ENCODE peak calls at places on chromosomes 4 and X, in seven cellular contexts. One of them, this sample, is unnamed.

GRCh38 chr4:15912961-15913630 is 25.4 kb downstream of the FGFBP1 start:
- DNase-seq in mesenchymal stem cell: peak; percentile 22
- DNase-seq in cardiac muscle cell: peak; percentile 65
- DNase-seq in effector memory CD4-positive, alpha-beta T cell: no peak
- DNase-seq in sigmoid colon: no peak
- DNase-seq in neural progenitor cell: no peak
- DNase-seq in right lobe of liver: no peak
- DNase-seq in this sample: no peak

GRCh38 chr4:121070696-121071639 is 1.4 kb downstream of the NDNF start:
- DNase-seq in mesenchymal stem cell: peak; percentile 66
- DNase-seq in effector memory CD4-positive, alpha-beta T cell: no peak
- DNase-seq in cardiac muscle cell: peak; percentile 44
- DNase-seq in neural progenitor cell: peak; percentile 79
- DNase-seq in sigmoid colon: peak; percentile 78
- DNase-seq in right lobe of liver: peak; percentile 29
- DNase-seq in this sample: peak; percentile 60

GRCh38 chrX:66489339-66489738 is 149.5 kb downstream of the EDA2R start:
- DNase-seq in right lobe of liver: no peak
- DNase-seq in mesenchymal stem cell: no peak
- DNase-seq in effector memory CD4-positive, alpha-beta T cell: no peak
- DNase-seq in cardiac muscle cell: no peak
- DNase-seq in neural progenitor cell: no peak
- DNase-seq in sigmoid colon: no peak
- DNase-seq in this sample: no peak

GRCh38 chr4:59060002-59060846 is 1950.0 kb upstream of the IGFBP7 start:
- DNase-seq in effector memory CD4-positive, alpha-beta T cell: no peak
- DNase-seq in right lobe of liver: no peak
- DNase-seq in mesenchymal stem cell: no peak
- DNase-seq in sigmoid colon: peak; percentile 48
- DNase-seq in neural progenitor cell: no peak
- DNase-seq in cardiac muscle cell: no peak
- DNase-seq in this sample: no peak

GRCh38 chr4:112448211-112448745 is 67.7 kb downstream of the NEUROG2 start:
- DNase-seq in mesenchymal stem cell: no peak
- DNase-seq in neural progenitor cell: peak; percentile 47
- DNase-seq in cardiac muscle cell: no peak
- DNase-seq in effector memory CD4-positive, alpha-beta T cell: no peak
- DNase-seq in right lobe of liver: no peak
- DNase-seq in sigmoid colon: no peak
- DNase-seq in this sample: no peak

GRCh38 chr4:40662962-40663604 is 33.4 kb upstream of the RBM47 start:
- DNase-seq in neural progenitor cell: no peak
- DNase-seq in sigmoid colon: no peak
- DNase-seq in mesenchymal stem cell: peak; percentile 71
- DNase-seq in cardiac muscle cell: peak; percentile 41
- DNase-seq in effector memory CD4-positive, alpha-beta T cell: no peak
- DNase-seq in right lobe of liver: peak; percentile 35
- DNase-seq in this sample: no peak

GRCh38 chr4:109233585-109233984 is 68.9 kb downstream of the COL25A1 start:
- DNase-seq in cardiac muscle cell: no peak
- DNase-seq in effector memory CD4-positive, alpha-beta T cell: no peak
- DNase-seq in right lobe of liver: no peak
- DNase-seq in neural progenitor cell: no peak
- DNase-seq in sigmoid colon: no peak
- DNase-seq in mesenchymal stem cell: peak; percentile 8
- DNase-seq in this sample: no peak

GRCh38 chr4:9781343-9782135 is at the start of gene DRD5:
- DNase-seq in sigmoid colon: no peak
- DNase-seq in mesenchymal stem cell: no peak
- DNase-seq in effector memory CD4-positive, alpha-beta T cell: no peak
- DNase-seq in neural progenitor cell: peak; percentile 70
- DNase-seq in right lobe of liver: no peak
- DNase-seq in cardiac muscle cell: no peak
- DNase-seq in this sample: no peak

GRCh38 chr4:94472056-94472826 is 20.5 kb downstream of the PDLIM5 start:
- DNase-seq in mesenchymal stem cell: peak; percentile 67
- DNase-seq in effector memory CD4-positive, alpha-beta T cell: no peak
- DNase-seq in sigmoid colon: no peak
- DNase-seq in right lobe of liver: no peak
- DNase-seq in neural progenitor cell: no peak
- DNase-seq in cardiac muscle cell: peak; percentile 74
- DNase-seq in this sample: no peak

GRCh38 chr4:179625391-179625790 is 2183.2 kb upstream of the AGA start:
- DNase-seq in sigmoid colon: no peak
- DNase-seq in neural progenitor cell: peak; percentile 18
- DNase-seq in mesenchymal stem cell: peak; percentile 85
- DNase-seq in cardiac muscle cell: no peak
- DNase-seq in right lobe of liver: no peak
- DNase-seq in effector memory CD4-positive, alpha-beta T cell: no peak
- DNase-seq in this sample: no peak

GRCh38 chrX:55815546-55815945 is 98.0 kb downstream of the RRAGB start:
- DNase-seq in mesenchymal stem cell: no peak
- DNase-seq in neural progenitor cell: no peak
- DNase-seq in cardiac muscle cell: no peak
- DNase-seq in sigmoid colon: no peak
- DNase-seq in right lobe of liver: no peak
- DNase-seq in effector memory CD4-positive, alpha-beta T cell: no peak
- DNase-seq in this sample: no peak

GRCh38 chr4:102404551-102404969 is 59.3 kb upstream of the SLC39A8 start:
- DNase-seq in right lobe of liver: no peak
- DNase-seq in sigmoid colon: no peak
- DNase-seq in cardiac muscle cell: peak; percentile 46
- DNase-seq in effector memory CD4-positive, alpha-beta T cell: no peak
- DNase-seq in mesenchymal stem cell: peak; percentile 28
- DNase-seq in neural progenitor cell: peak; percentile 11
- DNase-seq in this sample: no peak

GRCh38 chr4:56505269-56506109 is at the start of gene ARL9:
- DNase-seq in mesenchymal stem cell: peak; percentile 70
- DNase-seq in sigmoid colon: peak; percentile 78
- DNase-seq in cardiac muscle cell: peak; percentile 75
- DNase-seq in right lobe of liver: peak; percentile 59
- DNase-seq in neural progenitor cell: peak; percentile 80
- DNase-seq in effector memory CD4-positive, alpha-beta T cell: peak; percentile 45
- DNase-seq in this sample: peak; percentile 70

GRCh38 chr4:108244576-108244975 is 75.8 kb upstream of the LEF1 start:
- DNase-seq in effector memory CD4-positive, alpha-beta T cell: no peak
- DNase-seq in cardiac muscle cell: no peak
- DNase-seq in sigmoid colon: no peak
- DNase-seq in right lobe of liver: no peak
- DNase-seq in neural progenitor cell: no peak
- DNase-seq in mesenchymal stem cell: no peak
- DNase-seq in this sample: no peak

GRCh38 chrX:154739952-154740351 is 10.9 kb downstream of the GAB3 start:
- DNase-seq in mesenchymal stem cell: no peak
- DNase-seq in sigmoid colon: no peak
- DNase-seq in neural progenitor cell: no peak
- DNase-seq in cardiac muscle cell: no peak
- DNase-seq in right lobe of liver: no peak
- DNase-seq in effector memory CD4-positive, alpha-beta T cell: no peak
- DNase-seq in this sample: no peak

GRCh38 chr4:168796362-168797106 is 213.5 kb downstream of the CBR4 start:
- DNase-seq in mesenchymal stem cell: peak; percentile 81
- DNase-seq in sigmoid colon: no peak
- DNase-seq in cardiac muscle cell: peak; percentile 76
- DNase-seq in right lobe of liver: peak; percentile 46
- DNase-seq in effector memory CD4-positive, alpha-beta T cell: no peak
- DNase-seq in neural progenitor cell: no peak
- DNase-seq in this sample: no peak

GRCh38 chr4:89757154-89757723 is 79.7 kb downstream of the SNCA start:
- DNase-seq in sigmoid colon: no peak
- DNase-seq in effector memory CD4-positive, alpha-beta T cell: no peak
- DNase-seq in right lobe of liver: no peak
- DNase-seq in mesenchymal stem cell: no peak
- DNase-seq in cardiac muscle cell: no peak
- DNase-seq in neural progenitor cell: no peak
- DNase-seq in this sample: no peak

GRCh38 chrX:70452143-70452733 is 7.6 kb downstream of the DLG3 start:
- DNase-seq in cardiac muscle cell: peak; percentile 58
- DNase-seq in sigmoid colon: peak; percentile 79
- DNase-seq in right lobe of liver: peak; percentile 37
- DNase-seq in neural progenitor cell: peak; percentile 59
- DNase-seq in effector memory CD4-positive, alpha-beta T cell: peak; percentile 27
- DNase-seq in mesenchymal stem cell: peak; percentile 46
- DNase-seq in this sample: peak; percentile 87

GRCh38 chrX:74540635-74541249 is 73.7 kb downstream of the RLIM start:
- DNase-seq in right lobe of liver: no peak
- DNase-seq in mesenchymal stem cell: no peak
- DNase-seq in neural progenitor cell: no peak
- DNase-seq in cardiac muscle cell: no peak
- DNase-seq in sigmoid colon: no peak
- DNase-seq in effector memory CD4-positive, alpha-beta T cell: no peak
- DNase-seq in this sample: no peak

GRCh38 chr4:183504930-183505555 is at the start of gene ING2:
- DNase-seq in mesenchymal stem cell: peak; percentile 88
- DNase-seq in right lobe of liver: peak; percentile 90
- DNase-seq in cardiac muscle cell: no peak
- DNase-seq in effector memory CD4-positive, alpha-beta T cell: no peak
- DNase-seq in neural progenitor cell: peak; percentile 91
- DNase-seq in sigmoid colon: no peak
- DNase-seq in this sample: no peak

GRCh38 chr4:65170768-65171514 is 499.3 kb downstream of the EPHA5 start:
- DNase-seq in mesenchymal stem cell: no peak
- DNase-seq in effector memory CD4-positive, alpha-beta T cell: no peak
- DNase-seq in sigmoid colon: no peak
- DNase-seq in right lobe of liver: no peak
- DNase-seq in cardiac muscle cell: no peak
- DNase-seq in neural progenitor cell: no peak
- DNase-seq in this sample: no peak

GRCh38 chr4:114108869-114109268 is 129.4 kb upstream of the ARSJ start:
- DNase-seq in neural progenitor cell: no peak
- DNase-seq in sigmoid colon: no peak
- DNase-seq in effector memory CD4-positive, alpha-beta T cell: no peak
- DNase-seq in cardiac muscle cell: no peak
- DNase-seq in right lobe of liver: no peak
- DNase-seq in mesenchymal stem cell: peak; percentile 17
- DNase-seq in this sample: no peak

GRCh38 chr4:61201562-61202099 is 1.5 kb downstream of the ADGRL3 start:
- DNase-seq in cardiac muscle cell: peak; percentile 23
- DNase-seq in effector memory CD4-positive, alpha-beta T cell: no peak
- DNase-seq in sigmoid colon: peak; percentile 59
- DNase-seq in mesenchymal stem cell: peak; percentile 44
- DNase-seq in neural progenitor cell: peak; percentile 53
- DNase-seq in right lobe of liver: peak; percentile 16
- DNase-seq in this sample: no peak

GRCh38 chrX:97843200-97843811 is 959.6 kb downstream of the RPA4 start:
- DNase-seq in right lobe of liver: no peak
- DNase-seq in neural progenitor cell: no peak
- DNase-seq in cardiac muscle cell: no peak
- DNase-seq in sigmoid colon: peak; percentile 61
- DNase-seq in mesenchymal stem cell: no peak
- DNase-seq in effector memory CD4-positive, alpha-beta T cell: no peak
- DNase-seq in this sample: no peak

GRCh38 chrX:40145001-40145631 is 47.4 kb upstream of the BCOR start:
- DNase-seq in mesenchymal stem cell: peak; percentile 23
- DNase-seq in sigmoid colon: no peak
- DNase-seq in right lobe of liver: no peak
- DNase-seq in effector memory CD4-positive, alpha-beta T cell: no peak
- DNase-seq in neural progenitor cell: peak; percentile 41
- DNase-seq in cardiac muscle cell: no peak
- DNase-seq in this sample: no peak
- H3K4me1 ChIP-seq in mesenchymal stem cell: peaks cover 45% of the 10 kb centered on the region
- H3K4me1 ChIP-seq in sigmoid colon: no peaks in the 10 kb centered on the region
- H3K4me1 ChIP-seq in right lobe of liver: no peaks in the 10 kb centered on the region
- H3K4me1 ChIP-seq in effector memory CD4-positive, alpha-beta T cell: peaks cover 4% of the 10 kb centered on the region
- H3K4me1 ChIP-seq in neural progenitor cell: peaks cover 61% of the 10 kb centered on the region
- H3K4me1 ChIP-seq in cardiac muscle cell: peaks cover 39% of the 10 kb centered on the region
- H3K4me1 ChIP-seq in this sample: no peaks in the 10 kb centered on the region

DNA sequence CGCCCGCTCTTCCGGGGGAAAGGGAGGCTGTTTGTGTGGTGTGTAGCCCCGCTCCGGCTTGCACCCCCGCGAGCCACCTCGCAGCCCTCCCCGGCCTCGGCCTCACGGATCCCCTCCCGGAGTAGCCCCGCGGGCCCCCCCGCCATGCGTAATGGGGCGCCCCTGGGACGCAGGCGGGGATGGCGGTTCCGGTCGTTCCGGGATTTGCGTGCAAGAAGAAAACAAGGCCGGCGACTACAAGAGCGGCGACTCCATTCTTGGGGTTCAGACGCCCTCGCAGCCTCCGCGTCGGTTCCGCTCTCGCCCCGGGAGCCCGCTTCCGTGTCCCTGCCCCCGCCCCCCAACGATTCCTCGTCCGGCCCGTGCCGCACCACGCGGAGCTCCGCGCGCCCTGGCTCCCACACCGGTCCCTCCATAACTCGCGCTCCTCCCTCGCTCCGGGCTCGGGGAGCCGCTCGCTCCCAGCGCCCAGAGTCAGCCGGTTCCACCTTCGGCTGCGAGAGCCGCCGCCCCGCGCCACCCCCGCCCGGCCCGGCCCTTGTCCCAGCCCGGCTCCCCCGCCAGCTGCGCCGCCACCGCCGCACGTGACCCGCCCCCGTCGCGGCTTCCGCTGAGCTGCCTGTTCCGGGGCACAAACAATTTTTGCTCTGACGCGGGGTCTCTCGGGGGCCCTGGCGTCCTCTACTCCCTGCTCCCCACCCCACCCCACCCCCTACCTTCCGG is 78.7 kb upstream of the BCOR start:
- DNase-seq in neural progenitor cell: peak; percentile 58
- DNase-seq in mesenchymal stem cell: peak; percentile 52
- DNase-seq in sigmoid colon: peak; percentile 86
- DNase-seq in cardiac muscle cell: peak; percentile 62
- DNase-seq in effector memory CD4-positive, alpha-beta T cell: peak; percentile 66
- DNase-seq in right lobe of liver: peak; percentile 74
- DNase-seq in this sample: peak; percentile 90
- H3K27ac ChIP-seq in neural progenitor cell: no peak overlapping the region
- H3K27ac ChIP-seq in mesenchymal stem cell: peak overlapping the region; percentile 85
- H3K27ac ChIP-seq in sigmoid colon: peak overlapping the region; percentile 91
- H3K27ac ChIP-seq in cardiac muscle cell: peak overlapping the region; percentile 85
- H3K27ac ChIP-seq in effector memory CD4-positive, alpha-beta T cell: peak overlapping the region; percentile 92
- H3K27ac ChIP-seq in right lobe of liver: peak overlapping the region; percentile 91
- H3K27ac ChIP-seq in this sample: peak overlapping the region; percentile 78

DNA sequence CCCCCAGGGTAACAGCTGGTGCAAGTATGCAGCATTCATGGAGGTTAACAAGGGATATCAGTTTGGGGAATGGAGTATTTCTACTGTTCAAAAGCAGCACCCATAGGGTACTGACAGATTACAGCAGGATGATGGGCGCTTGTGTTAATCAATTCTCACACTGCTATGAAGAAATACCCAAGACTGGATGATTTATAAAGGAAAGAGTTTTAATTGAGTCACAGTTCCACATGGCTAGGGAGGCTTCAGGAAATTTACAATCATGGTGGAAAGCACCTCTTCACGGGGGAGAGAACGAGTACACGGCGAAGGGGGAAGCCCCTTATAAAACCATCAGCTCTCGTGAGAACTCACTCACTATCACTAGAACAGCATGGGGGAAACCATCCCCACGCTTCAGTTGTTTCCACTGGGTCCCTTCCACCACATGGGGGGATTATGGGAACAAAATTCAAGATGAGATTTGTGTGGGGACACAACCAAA is 64.1 kb downstream of the TNIP2 start:
- DNase-seq in neural progenitor cell: no peak
- DNase-seq in sigmoid colon: no peak
- DNase-seq in right lobe of liver: no peak
- DNase-seq in mesenchymal stem cell: no peak
- DNase-seq in cardiac muscle cell: no peak
- DNase-seq in effector memory CD4-positive, alpha-beta T cell: no peak
- DNase-seq in this sample: peak; percentile 15
- H3K4me1 ChIP-seq in neural progenitor cell: no peaks in the 10 kb centered on the region
- H3K4me1 ChIP-seq in sigmoid colon: no peaks in the 10 kb centered on the region
- H3K4me1 ChIP-seq in right lobe of liver: no peaks in the 10 kb centered on the region
- H3K4me1 ChIP-seq in mesenchymal stem cell: peaks cover 20% of the 10 kb centered on the region
- H3K4me1 ChIP-seq in cardiac muscle cell: no peaks in the 10 kb centered on the region
- H3K4me1 ChIP-seq in effector memory CD4-positive, alpha-beta T cell: no peaks in the 10 kb centered on the region
- H3K4me1 ChIP-seq in this sample: no peaks in the 10 kb centered on the region

GRCh38 chrX:20139966-20140365 is 1.7 kb downstream of the EIF1AX start:
- DNase-seq in effector memory CD4-positive, alpha-beta T cell: no peak
- DNase-seq in cardiac muscle cell: peak; percentile 28
- DNase-seq in sigmoid colon: no peak
- DNase-seq in mesenchymal stem cell: peak; percentile 33
- DNase-seq in right lobe of liver: no peak
- DNase-seq in neural progenitor cell: no peak
- DNase-seq in this sample: no peak
- H3K27ac ChIP-seq in effector memory CD4-positive, alpha-beta T cell: peak overlapping the region; percentile 32
- H3K27ac ChIP-seq in cardiac muscle cell: no peak overlapping the region
- H3K27ac ChIP-seq in sigmoid colon: peak overlapping the region; percentile 93
- H3K27ac ChIP-seq in mesenchymal stem cell: no peak overlapping the region
- H3K27ac ChIP-seq in right lobe of liver: no peak overlapping the region
- H3K27ac ChIP-seq in neural progenitor cell: no peak overlapping the region
- H3K27ac ChIP-seq in this sample: no peak overlapping the region